ENCODE peak calls at places on chromosome 19, in ten cellular contexts. One of them, this sample, is unnamed.
A peak's percentile ranks its signal among the peaks of the same experiment; 100 is the strongest.

GRCh38 chr19:33879818-33880575 is 83.3 kb downstream of the KCTD15 start:
- DNase-seq in EH: peak; percentile 72
- DNase-seq in endothelial cell: no peak
- DNase-seq in NCI-H2171 treated with DMSO at 0.1 percent for 48 hours: no peak
- DNase-seq in SK-N-SH: peak; percentile 80
- DNase-seq in fibroblast of mammary gland: no peak
- DNase-seq in CD8-positive, alpha-beta memory T cell: no peak
- DNase-seq in skeletal muscle cell: no peak
- DNase-seq in mucosa of gallbladder: no peak
- DNase-seq in astrocyte: no peak
- DNase-seq in this sample: peak; percentile 33

GRCh38 chr19:7099597-7099921 is 30.1 kb downstream of the ZNF557 start:
- DNase-seq in fibroblast of mammary gland: no peak
- DNase-seq in skeletal muscle cell: no peak
- DNase-seq in mucosa of gallbladder: no peak
- DNase-seq in SK-N-SH: no peak
- DNase-seq in CD8-positive, alpha-beta memory T cell: no peak
- DNase-seq in NCI-H2171 treated with DMSO at 0.1 percent for 48 hours: no peak
- DNase-seq in astrocyte: no peak
- DNase-seq in EH: no peak
- DNase-seq in endothelial cell: no peak
- DNase-seq in this sample: no peak

GRCh38 chr19:32404939-32405430 is 585 bp upstream of the DPY19L3 start:
- DNase-seq in mucosa of gallbladder: peak; percentile 59
- DNase-seq in endothelial cell: peak; percentile 61
- DNase-seq in astrocyte: peak; percentile 16
- DNase-seq in CD8-positive, alpha-beta memory T cell: peak; percentile 49
- DNase-seq in EH: peak; percentile 56
- DNase-seq in SK-N-SH: no peak
- DNase-seq in NCI-H2171 treated with DMSO at 0.1 percent for 48 hours: peak; percentile 58
- DNase-seq in skeletal muscle cell: no peak
- DNase-seq in fibroblast of mammary gland: peak; percentile 35
- DNase-seq in this sample: no peak

GRCh38 chr19:54063350-54064078 is at the start of gene VSTM1:
- DNase-seq in NCI-H2171 treated with DMSO at 0.1 percent for 48 hours: no peak
- DNase-seq in fibroblast of mammary gland: no peak
- DNase-seq in SK-N-SH: no peak
- DNase-seq in CD8-positive, alpha-beta memory T cell: no peak
- DNase-seq in mucosa of gallbladder: no peak
- DNase-seq in astrocyte: no peak
- DNase-seq in endothelial cell: no peak
- DNase-seq in skeletal muscle cell: no peak
- DNase-seq in EH: no peak
- DNase-seq in this sample: no peak

GRCh38 chr19:19597809-19598306 is 20.6 kb downstream of the PBX4 start:
- DNase-seq in endothelial cell: no peak
- DNase-seq in CD8-positive, alpha-beta memory T cell: peak; percentile 79
- DNase-seq in skeletal muscle cell: no peak
- DNase-seq in mucosa of gallbladder: no peak
- DNase-seq in SK-N-SH: no peak
- DNase-seq in NCI-H2171 treated with DMSO at 0.1 percent for 48 hours: no peak
- DNase-seq in EH: no peak
- DNase-seq in astrocyte: no peak
- DNase-seq in fibroblast of mammary gland: no peak
- DNase-seq in this sample: no peak

GRCh38 chr19:18317998-18318800 is 4.7 kb downstream of the LSM4 start:
- DNase-seq in SK-N-SH: peak; percentile 85
- DNase-seq in mucosa of gallbladder: no peak
- DNase-seq in NCI-H2171 treated with DMSO at 0.1 percent for 48 hours: no peak
- DNase-seq in EH: no peak
- DNase-seq in fibroblast of mammary gland: no peak
- DNase-seq in endothelial cell: peak; percentile 67
- DNase-seq in skeletal muscle cell: no peak
- DNase-seq in astrocyte: no peak
- DNase-seq in CD8-positive, alpha-beta memory T cell: peak; percentile 61
- DNase-seq in this sample: peak; percentile 88

GRCh38 chr19:970695-971094 is 13.4 kb upstream of the WDR18 start:
- DNase-seq in astrocyte: no peak
- DNase-seq in SK-N-SH: peak; percentile 72
- DNase-seq in EH: no peak
- DNase-seq in fibroblast of mammary gland: no peak
- DNase-seq in endothelial cell: no peak
- DNase-seq in skeletal muscle cell: no peak
- DNase-seq in NCI-H2171 treated with DMSO at 0.1 percent for 48 hours: no peak
- DNase-seq in mucosa of gallbladder: no peak
- DNase-seq in CD8-positive, alpha-beta memory T cell: no peak
- DNase-seq in this sample: peak; percentile 20

GRCh38 chr19:13613447-13613846 is 107.2 kb upstream of the CACNA1A start:
- DNase-seq in mucosa of gallbladder: no peak
- DNase-seq in SK-N-SH: no peak
- DNase-seq in fibroblast of mammary gland: no peak
- DNase-seq in EH: no peak
- DNase-seq in endothelial cell: no peak
- DNase-seq in NCI-H2171 treated with DMSO at 0.1 percent for 48 hours: peak; percentile 26
- DNase-seq in CD8-positive, alpha-beta memory T cell: no peak
- DNase-seq in skeletal muscle cell: no peak
- DNase-seq in astrocyte: no peak
- DNase-seq in this sample: no peak

GRCh38 chr19:33320636-33321035 is 18.3 kb upstream of the CEBPA start:
- DNase-seq in fibroblast of mammary gland: no peak
- DNase-seq in EH: no peak
- DNase-seq in NCI-H2171 treated with DMSO at 0.1 percent for 48 hours: no peak
- DNase-seq in SK-N-SH: no peak
- DNase-seq in endothelial cell: no peak
- DNase-seq in skeletal muscle cell: no peak
- DNase-seq in astrocyte: no peak
- DNase-seq in CD8-positive, alpha-beta memory T cell: no peak
- DNase-seq in mucosa of gallbladder: no peak
- DNase-seq in this sample: no peak

GRCh38 chr19:4431808-4432674 is 25.6 kb downstream of the UBXN6 start:
- DNase-seq in SK-N-SH: no peak
- DNase-seq in fibroblast of mammary gland: no peak
- DNase-seq in NCI-H2171 treated with DMSO at 0.1 percent for 48 hours: no peak
- DNase-seq in endothelial cell: no peak
- DNase-seq in EH: no peak
- DNase-seq in astrocyte: no peak
- DNase-seq in mucosa of gallbladder: no peak
- DNase-seq in skeletal muscle cell: no peak
- DNase-seq in CD8-positive, alpha-beta memory T cell: no peak
- DNase-seq in this sample: no peak

GRCh38 chr19:41174297-41174928 is 18.6 kb upstream of the CYP2S1 start:
- DNase-seq in fibroblast of mammary gland: no peak
- DNase-seq in endothelial cell: no peak
- DNase-seq in CD8-positive, alpha-beta memory T cell: no peak
- DNase-seq in mucosa of gallbladder: no peak
- DNase-seq in skeletal muscle cell: no peak
- DNase-seq in NCI-H2171 treated with DMSO at 0.1 percent for 48 hours: no peak
- DNase-seq in EH: no peak
- DNase-seq in SK-N-SH: no peak
- DNase-seq in astrocyte: no peak
- DNase-seq in this sample: no peak

GRCh38 chr19:4016486-4016885 is 8.9 kb downstream of the PIAS4 start:
- DNase-seq in EH: no peak
- DNase-seq in NCI-H2171 treated with DMSO at 0.1 percent for 48 hours: no peak
- DNase-seq in endothelial cell: no peak
- DNase-seq in mucosa of gallbladder: no peak
- DNase-seq in CD8-positive, alpha-beta memory T cell: no peak
- DNase-seq in skeletal muscle cell: no peak
- DNase-seq in fibroblast of mammary gland: no peak
- DNase-seq in astrocyte: no peak
- DNase-seq in SK-N-SH: no peak
- DNase-seq in this sample: no peak

GRCh38 chr19:51094696-51095279 is 12.1 kb upstream of the KLK14 start:
- DNase-seq in fibroblast of mammary gland: no peak
- DNase-seq in CD8-positive, alpha-beta memory T cell: no peak
- DNase-seq in SK-N-SH: peak; percentile 89
- DNase-seq in NCI-H2171 treated with DMSO at 0.1 percent for 48 hours: no peak
- DNase-seq in mucosa of gallbladder: no peak
- DNase-seq in endothelial cell: peak; percentile 69
- DNase-seq in skeletal muscle cell: no peak
- DNase-seq in astrocyte: no peak
- DNase-seq in EH: peak; percentile 18
- DNase-seq in this sample: peak; percentile 63

GRCh38 chr19:35797663-35798062 is 15.0 kb downstream of the PRODH2 start:
- DNase-seq in fibroblast of mammary gland: no peak
- DNase-seq in SK-N-SH: no peak
- DNase-seq in CD8-positive, alpha-beta memory T cell: no peak
- DNase-seq in NCI-H2171 treated with DMSO at 0.1 percent for 48 hours: no peak
- DNase-seq in astrocyte: no peak
- DNase-seq in mucosa of gallbladder: no peak
- DNase-seq in EH: no peak
- DNase-seq in skeletal muscle cell: no peak
- DNase-seq in endothelial cell: no peak
- DNase-seq in this sample: no peak

GRCh38 chr19:17479325-17479791 is 9.0 kb downstream of the SLC27A1 start:
- DNase-seq in fibroblast of mammary gland: peak; percentile 64
- DNase-seq in astrocyte: peak; percentile 60
- DNase-seq in NCI-H2171 treated with DMSO at 0.1 percent for 48 hours: no peak
- DNase-seq in skeletal muscle cell: no peak
- DNase-seq in CD8-positive, alpha-beta memory T cell: no peak
- DNase-seq in mucosa of gallbladder: no peak
- DNase-seq in endothelial cell: no peak
- DNase-seq in EH: peak; percentile 89
- DNase-seq in SK-N-SH: no peak
- DNase-seq in this sample: no peak